ENCODE peak calls at places on chromosomes 4 and X, in ten cellular contexts. D is sigmoid colon, R is HCT116, H is prostate gland, S is transverse colon, F is esophagus muscularis mucosa, N is upper lobe of left lung, C is K562, M is spleen, A is suprapubic skin. W is an unnamed sample.
A peak's percentile ranks its signal among the peaks of the same experiment; 100 is the strongest.

GRCh38 chrX:3295731-3296130 is 50.7 kb downstream of the MXRA5 start:
- DNase-seq in R (peak; percentile 54), D (no peak), F (no peak), S (no peak), C (peak; percentile 58), A (no peak), N (no peak), M (no peak), H (no peak), W (no peak)

GRCh38 chrX:11665144-11666040 is at the start of gene ARHGAP6:
- DNase-seq in H (no peak), C (no peak), R (no peak), S (peak; percentile 26), N (peak; percentile 21), M (no peak), A (peak; percentile 66), D (peak; percentile 92), F (no peak), W (no peak)

GRCh38 chrX:153065389-153065788 is 6.9 kb upstream of the PNMA6A start:
- DNase-seq in C (peak; percentile 16), S (no peak), D (no peak), M (no peak), R (no peak), F (no peak), N (no peak), A (no peak), H (no peak), W (no peak)

GRCh38 chr4:142778430-142778829 is 67.7 kb downstream of the INPP4B start:
- DNase-seq in C (no peak), R (no peak), N (no peak), F (no peak), M (no peak), A (no peak), D (no peak), H (no peak), S (no peak), W (no peak)

GRCh38 chr4:4838602-4839470 is 20.6 kb upstream of the MSX1 start:
- DNase-seq in R (no peak), C (no peak), A (no peak), S (no peak), D (no peak), F (no peak), H (no peak), M (peak; percentile 59), N (no peak), W (no peak)

GRCh38 chrX:96183843-96184242 is 500.8 kb upstream of the DIAPH2 start:
- DNase-seq in F (no peak), N (no peak), C (no peak), A (no peak), S (no peak), M (no peak), H (no peak), D (no peak), R (no peak), W (no peak)

GRCh38 chrX:20252392-20253231 is 14.1 kb downstream of the RPS6KA3 start:
- DNase-seq in R (peak; percentile 26), A (peak; percentile 59), D (peak; percentile 63), M (peak; percentile 82), N (peak; percentile 69), S (peak; percentile 81), F (no peak), C (peak; percentile 43), H (peak; percentile 23), W (peak; percentile 72)

GRCh38 chr4:23728971-23729370 is 160.9 kb downstream of the PPARGC1A start:
- DNase-seq in F (no peak), R (no peak), S (no peak), H (no peak), D (no peak), C (no peak), A (no peak), N (no peak), M (no peak), W (no peak)

GRCh38 chr4:99886146-99886545 is 8.1 kb downstream of the LAMTOR3 start:
- DNase-seq in R (no peak), D (no peak), C (no peak), S (no peak), H (no peak), N (no peak), A (no peak), M (no peak), F (no peak), W (no peak)

GRCh38 chrX:56728752-56729151 is 291 bp upstream of the NBDY start:
- DNase-seq in D (no peak), H (peak; percentile 3), M (no peak), C (no peak), A (no peak), N (no peak), F (no peak), R (no peak), S (peak; percentile 20), W (no peak)

GRCh38 chr4:793941-794621 is 31.8 kb downstream of the CPLX1 start:
- DNase-seq in M (no peak), H (no peak), N (no peak), F (no peak), D (no peak), R (no peak), S (no peak), A (no peak), C (no peak), W (no peak)

GRCh38 chr4:169621754-169622481 is 1.5 kb downstream of the CLCN3 start:
- DNase-seq in D (no peak), H (no peak), N (no peak), F (no peak), A (no peak), R (no peak), S (no peak), M (no peak), C (peak; percentile 10), W (no peak)

GRCh38 chr4:83110222-83110945 is 4.1 kb downstream of the PLAC8 start:
- DNase-seq in N (peak; percentile 96), C (peak; percentile 13), S (peak; percentile 94), D (peak; percentile 87), R (peak; percentile 40), M (peak; percentile 99), H (peak; percentile 87), F (peak; percentile 92), A (peak; percentile 87), W (peak; percentile 94)
- TF ChIP-seq POLR2A in N (no peak), C (no peak), S (peak; percentile 45), D (no peak), R (no peak), M (peak; percentile 3), H (no peak), F (no peak), A (no peak), W (no peak)

DNA sequence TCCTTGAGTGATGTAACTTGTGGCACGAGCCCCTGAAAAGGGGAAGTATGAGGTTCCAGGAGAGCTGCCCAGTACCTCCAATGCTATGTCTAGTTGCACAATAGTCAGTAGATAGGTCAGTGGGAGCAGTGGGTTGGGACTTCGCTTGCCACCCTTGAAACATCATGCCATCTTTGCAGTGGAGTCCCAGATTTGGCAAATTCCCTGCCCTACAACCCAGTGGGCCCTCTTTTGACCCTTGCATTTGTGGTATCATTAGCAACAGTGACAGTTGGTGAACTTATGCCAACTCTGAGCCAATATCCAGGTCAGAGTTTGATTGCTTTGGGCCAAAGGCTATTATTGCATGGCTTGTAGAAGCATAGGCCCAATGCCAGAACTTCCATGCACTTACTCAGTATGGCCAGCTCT is 12.3 kb downstream of the FHL1 start:
- DNase-seq in C (no peak), H (no peak), S (no peak), N (no peak), F (no peak), A (no peak), R (no peak), M (no peak), D (peak; percentile 70), W (no peak)
- TF ChIP-seq POLR2AphosphoS5 in C (no peak), H (no peak), S (no peak), N (no peak), F (no peak), A (no peak), R (no peak), M (no peak), D (no peak), W (no peak)

GRCh38 chrX:77938083-77938482 is 27.6 kb downstream of the ATP7A start:
- DNase-seq in H (no peak), R (no peak), D (no peak), N (no peak), S (no peak), C (no peak), M (no peak), A (no peak), F (no peak), W (no peak)

GRCh38 chrX:77930581-77930980 is 20.1 kb downstream of the ATP7A start:
- DNase-seq in H (no peak), R (no peak), M (no peak), F (no peak), D (no peak), S (no peak), A (no peak), C (no peak), N (no peak), W (no peak)

GRCh38 chrX:77937291-77937690 is 26.8 kb downstream of the ATP7A start:
- DNase-seq in F (no peak), D (no peak), M (no peak), C (no peak), H (no peak), S (no peak), R (no peak), N (no peak), A (no peak), W (no peak)

DNA sequence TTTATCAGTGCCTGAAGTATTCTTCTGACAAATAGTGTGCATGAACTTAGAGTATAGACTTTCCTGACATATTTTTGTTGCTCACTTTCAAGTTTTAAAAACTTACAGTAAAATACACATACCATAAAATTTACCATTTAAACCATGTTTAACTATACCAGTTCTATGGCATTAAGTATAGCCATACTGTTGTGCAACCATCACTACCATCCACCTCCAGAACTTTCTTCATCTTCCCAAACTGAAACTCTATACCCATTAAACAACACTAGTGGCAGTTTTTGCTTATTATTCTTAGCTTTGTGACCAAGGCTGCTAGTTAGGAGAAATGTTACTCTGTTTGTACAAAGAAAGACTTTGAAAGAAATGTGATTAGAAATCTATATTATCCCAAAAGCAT is 25.8 kb downstream of the ATP7A start:
- DNase-seq in H (no peak), C (no peak), S (no peak), D (no peak), M (no peak), A (no peak), F (no peak), N (no peak), R (no peak), W (no peak)
- TF ChIP-seq CTCF in H (no peak), C (no peak), S (no peak), D (no peak), M (no peak), A (no peak), F (no peak), N (no peak), R (no peak), W (no peak)

GRCh38 chrX:119757979-119758681 is at the start of gene SOWAHD:
- DNase-seq in H (no peak), F (no peak), M (peak; percentile 90), N (peak; percentile 62), A (no peak), C (peak; percentile 60), D (peak; percentile 68), R (no peak), S (peak; percentile 75), W (peak; percentile 55)
- TF ChIP-seq POLR2A in H (no peak), F (no peak), M (no peak), N (no peak), A (no peak), C (no peak), D (peak; percentile 7), R (no peak), S (peak; percentile 49), W (no peak)

GRCh38 chr4:21992330-21992729 is 43.8 kb upstream of the KCNIP4 start:
- DNase-seq in R (no peak), H (no peak), A (no peak), C (no peak), S (no peak), D (no peak), N (no peak), F (no peak), M (no peak), W (no peak)
- TF ChIP-seq POLR2AphosphoS5 in R (no peak), H (no peak), A (no peak), C (no peak), S (no peak), D (no peak), N (no peak), F (no peak), M (no peak), W (no peak)

W was measured in stomach.